ENCODE peak calls at places on chromosome 3, in eight cellular contexts. F is PC-3, O is hepatocyte, H is HCT116, B is OCI-LY7, K is GM23338, Q is GM23248, N is SK-N-SH. T is an unnamed sample.

GRCh38 chr3:69092030-69092513 is 7.3 kb downstream of the ARL6IP5 start:
- DNase-seq in Q (no peak), B (peak; percentile 56), K (no peak), O (no peak), N (no peak), H (no peak), F (no peak), T (peak; percentile 46)

GRCh38 chr3:148218222-148218621 is 479.5 kb upstream of the AGTR1 start:
- DNase-seq in K (no peak), H (no peak), B (no peak), N (no peak), O (no peak), Q (peak; percentile 35), F (no peak), T (no peak)

GRCh38 chr3:46162975-46163550 is 45.0 kb downstream of the CCR1 start:
- DNase-seq in F (peak; percentile 92), H (peak; percentile 67), N (no peak), B (no peak), Q (no peak), K (peak; percentile 41), O (peak; percentile 50), T (no peak)

GRCh38 chr3:45145681-45146614 is at the start of gene CDCP1:
- DNase-seq in B (no peak), Q (peak; percentile 40), N (peak; percentile 58), K (peak; percentile 83), H (no peak), O (peak; percentile 54), F (peak; percentile 81), T (peak; percentile 36)

GRCh38 chr3:182115328-182116045 is 403.8 kb downstream of the SOX2 start:
- DNase-seq in B (no peak), N (no peak), F (no peak), K (no peak), H (no peak), Q (no peak), O (no peak), T (no peak)

GRCh38 chr3:14177580-14178246 is 688 bp downstream of the XPC start:
- DNase-seq in N (no peak), O (no peak), Q (no peak), F (no peak), K (no peak), B (peak; percentile 16), H (peak; percentile 2), T (no peak)

GRCh38 chr3:187975571-187976360 is 178.2 kb upstream of the LPP start:
- DNase-seq in F (no peak), O (no peak), N (no peak), H (peak; percentile 4), B (peak; percentile 73), Q (peak; percentile 54), K (no peak), T (no peak)

GRCh38 chr3:11835028-11835639 is 11.6 kb downstream of the TAMM41 start:
- DNase-seq in F (peak; percentile 66), K (peak; percentile 53), N (peak; percentile 44), Q (peak; percentile 58), B (peak; percentile 24), O (peak; percentile 27), H (no peak), T (peak; percentile 16)

GRCh38 chr3:169619793-169620192 is 43.7 kb downstream of the MECOM start:
- DNase-seq in K (peak; percentile 64), O (no peak), H (no peak), F (no peak), N (no peak), Q (no peak), B (no peak), T (no peak)

GRCh38 chr3:114848087-114848486 is 299.0 kb downstream of the ZBTB20 start:
- DNase-seq in B (no peak), K (no peak), N (no peak), H (no peak), O (no peak), F (no peak), Q (no peak), T (no peak)

GRCh38 chr3:49616491-49616941 is 57.6 kb upstream of the APEH start:
- DNase-seq in O (peak; percentile 70), H (no peak), B (no peak), Q (peak; percentile 70), K (peak; percentile 62), F (no peak), N (no peak), T (peak; percentile 32)

GRCh38 chr3:194046995-194047681 is 88.8 kb upstream of the HES1 start:
- DNase-seq in Q (peak; percentile 26), H (no peak), B (peak; percentile 77), F (no peak), K (no peak), O (no peak), N (peak; percentile 38), T (no peak)

GRCh38 chr3:77835916-77836315 is 796.0 kb downstream of the ROBO2 start:
- DNase-seq in N (no peak), F (no peak), Q (no peak), O (no peak), H (no peak), K (no peak), B (no peak), T (no peak)

GRCh38 chr3:50241163-50241562 is 5.2 kb downstream of the GNAI2 start:
- DNase-seq in H (no peak), K (peak; percentile 99), Q (peak; percentile 17), N (no peak), B (no peak), O (peak; percentile 44), F (no peak), T (peak; percentile 97)

GRCh38 chr3:142971431-142971830 is 8.0 kb upstream of the PAQR9 start:
- DNase-seq in O (no peak), K (no peak), N (no peak), F (no peak), H (no peak), Q (no peak), B (no peak), T (no peak)

GRCh38 chr3:134563614-134564013 is 77.8 kb downstream of the CEP63 start:
- DNase-seq in K (no peak), N (no peak), O (no peak), Q (no peak), F (no peak), H (no peak), B (no peak), T (no peak)

GRCh38 chr3:69305011-69305410 is 80.9 kb downstream of the FRMD4B start:
- DNase-seq in K (no peak), F (peak; percentile 43), Q (peak; percentile 45), O (peak; percentile 28), N (no peak), H (no peak), B (no peak), T (no peak)

GRCh38 chr3:113086506-113087461 is 96.0 kb downstream of the GTPBP8 start:
- DNase-seq in Q (no peak), N (peak; percentile 18), O (peak; percentile 28), F (peak; percentile 41), B (no peak), K (peak; percentile 48), H (no peak), T (peak; percentile 92)

GRCh38 chr3:25751691-25752090 is 31.6 kb downstream of the NGLY1 start:
- DNase-seq in F (no peak), K (no peak), O (no peak), Q (no peak), H (no peak), B (no peak), N (no peak), T (peak; percentile 54)

DNA sequence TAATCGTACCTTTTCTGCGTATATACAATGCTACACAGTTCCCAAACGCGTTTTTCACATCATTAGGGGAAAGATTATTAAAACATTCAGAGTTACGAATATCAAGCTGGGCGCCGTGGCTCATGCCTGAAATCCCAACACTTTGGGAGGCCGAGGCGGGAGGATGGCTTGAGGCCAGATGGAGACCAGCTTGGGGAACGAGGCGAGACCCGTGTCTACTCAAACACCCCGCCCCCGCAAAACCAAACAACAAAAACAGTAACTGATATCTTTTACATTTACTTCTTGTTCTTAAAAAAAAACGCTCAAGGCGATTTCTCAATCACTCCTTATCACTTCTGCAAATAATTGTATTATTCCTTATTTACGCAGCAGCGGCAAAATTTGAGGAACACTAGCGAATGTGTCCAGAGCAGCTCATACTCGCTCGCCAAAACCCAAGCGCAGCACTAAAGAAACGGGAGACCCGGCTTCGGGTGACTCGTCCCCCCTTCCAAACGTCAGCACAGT is 1.2 kb downstream of the ZBTB11 start:
- DNase-seq in K (no peak), N (peak; percentile 35), O (peak; percentile 50), H (no peak), Q (no peak), B (peak; percentile 19), F (peak; percentile 13), T (no peak)
- TF ChIP-seq EZH2phosphoT487 in K (no peak), N (no peak), O (no peak), H (no peak), Q (no peak), B (no peak), F (no peak), T (no peak)

DNA sequence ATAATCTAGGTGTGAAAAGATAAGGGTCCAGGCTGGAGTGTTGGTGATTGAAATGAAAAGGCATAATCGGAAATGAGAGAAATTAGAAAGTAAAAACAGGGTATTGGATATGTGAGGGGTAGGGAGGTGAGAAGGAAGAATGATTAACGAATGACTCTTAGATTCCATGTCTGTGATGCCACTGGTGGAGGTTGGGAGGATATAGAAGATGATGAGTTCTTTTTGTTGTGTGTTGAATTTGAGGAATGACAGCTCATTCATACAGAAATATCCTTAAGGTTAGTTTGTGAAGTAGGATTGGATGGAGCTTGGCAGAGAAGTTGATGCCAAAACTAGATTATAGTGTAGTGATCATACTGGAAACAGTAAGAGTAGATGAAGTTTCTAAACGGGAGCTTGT is 72.2 kb upstream of the CCNL1 start:
- DNase-seq in B (no peak), H (no peak), F (no peak), N (no peak), K (no peak), Q (peak; percentile 23), O (no peak), T (no peak)
- TF ChIP-seq EZH2phosphoT487 in B (no peak), H (no peak), F (no peak), N (no peak), K (no peak), Q (no peak), O (no peak), T (no peak)

DNA sequence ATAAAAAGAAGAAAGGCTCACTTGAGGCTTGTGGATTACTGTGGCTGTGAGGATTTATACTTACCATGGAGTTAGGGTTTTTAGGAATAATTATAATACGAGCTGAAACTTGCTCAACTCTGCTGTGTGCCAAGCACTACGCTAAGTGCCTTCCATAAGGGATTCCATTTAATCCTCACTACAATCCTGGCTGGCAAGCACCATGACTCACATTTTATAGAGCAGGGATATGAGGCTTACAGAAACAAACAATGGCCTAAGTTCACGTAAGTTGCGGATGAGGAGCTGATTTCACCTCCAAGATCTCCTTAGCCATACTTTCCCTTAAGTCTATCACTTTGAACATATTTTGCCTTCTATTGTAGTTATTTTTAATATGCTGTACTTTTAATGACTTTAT is 43.9 kb upstream of the ARL8B start:
- DNase-seq in H (no peak), O (peak; percentile 55), B (no peak), K (no peak), N (no peak), F (peak; percentile 82), Q (no peak), T (no peak)
- TF ChIP-seq EZH2phosphoT487 in H (no peak), O (no peak), B (no peak), K (no peak), N (no peak), F (no peak), Q (no peak), T (no peak)

DNA sequence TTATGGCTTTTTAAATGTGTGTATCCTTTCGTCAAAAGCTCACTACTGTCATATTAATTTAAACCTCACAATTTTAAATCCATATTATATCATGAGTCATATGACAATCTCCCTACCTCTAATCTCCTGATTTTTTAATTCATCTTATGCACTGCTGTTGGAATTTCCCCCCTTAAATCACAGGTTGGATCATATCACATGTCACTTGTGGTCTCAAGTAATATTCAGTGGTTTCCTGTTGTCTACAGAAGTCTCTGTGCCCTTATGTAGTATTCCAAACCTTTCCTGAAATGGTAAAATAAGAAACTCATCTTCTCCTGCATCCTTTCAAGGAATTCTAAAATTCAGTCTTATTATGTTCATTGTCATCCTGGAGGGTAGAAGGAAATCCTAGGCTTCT is 116.0 kb upstream of the CBLB start:
- DNase-seq in H (no peak), K (no peak), N (no peak), F (no peak), O (no peak), B (no peak), Q (no peak), T (no peak)
- TF ChIP-seq EZH2phosphoT487 in H (no peak), K (no peak), N (no peak), F (no peak), O (no peak), B (no peak), Q (no peak), T (no peak)

T was measured in neural progenitor cell.